ENCODE peak calls at places on chromosomes 4 and X, in ten cellular contexts. L, E, Z, J, Q, D, M, H, S and Y are unnamed samples.
A peak's percentile ranks its signal among the peaks of the same experiment; 100 is the strongest.

GRCh38 chr4:152598454-152598853 is 62.6 kb upstream of the FBXW7 start:
- DNase-seq in Q (no peak), M (no peak), Z (no peak), H (no peak), E (no peak), S (no peak), L (no peak), D (no peak), J (no peak), Y (no peak)

GRCh38 chr4:24137963-24138601 is 248.2 kb upstream of the PPARGC1A start:
- DNase-seq in J (peak; percentile 24), E (no peak), M (no peak), Q (no peak), S (no peak), H (peak; percentile 86), D (no peak), L (no peak), Z (peak; percentile 90), Y (peak; percentile 4)

GRCh38 chr4:82618321-82618720 is 56.5 kb upstream of the TMEM150C start:
- DNase-seq in J (no peak), D (peak; percentile 71), M (no peak), L (no peak), Z (no peak), S (no peak), Q (no peak), E (no peak), H (no peak), Y (no peak)

GRCh38 chrX:109448539-109448938 is 33.3 kb downstream of the GUCY2F start:
- DNase-seq in Z (no peak), D (peak; percentile 3), E (no peak), H (peak; percentile 68), Q (no peak), M (no peak), L (no peak), J (no peak), S (no peak), Y (no peak)

GRCh38 chrX:19810809-19811208 is 76.6 kb downstream of the SH3KBP1 start:
- DNase-seq in D (no peak), Z (no peak), M (no peak), Q (no peak), H (no peak), L (no peak), J (no peak), E (no peak), S (no peak), Y (no peak)

GRCh38 chrX:368811-369562 is 17.7 kb downstream of the PPP2R3B start:
- DNase-seq in D (peak; percentile 49), Q (no peak), S (no peak), H (no peak), Z (no peak), M (no peak), L (peak; percentile 51), J (no peak), E (no peak), Y (no peak)

GRCh38 chr4:44056721-44057151 is 391.9 kb downstream of the KCTD8 start:
- DNase-seq in Z (no peak), L (no peak), D (no peak), H (peak; percentile 10), M (no peak), J (no peak), E (no peak), Q (no peak), S (no peak), Y (no peak)

GRCh38 chr4:3688018-3688998 is 77.9 kb upstream of the ADRA2C start:
- DNase-seq in Q (no peak), D (peak; percentile 6), S (peak; percentile 57), Z (no peak), H (no peak), L (no peak), E (no peak), J (no peak), M (no peak), Y (no peak)

GRCh38 chrX:135324463-135324862 is 15.2 kb downstream of the ETDC start:
- DNase-seq in L (no peak), M (no peak), H (no peak), Z (no peak), J (no peak), E (no peak), S (no peak), D (no peak), Q (no peak), Y (no peak)

GRCh38 chr4:128517096-128517738 is 229.6 kb upstream of the PGRMC2 start:
- DNase-seq in Z (no peak), H (peak; percentile 22), L (no peak), Q (no peak), D (peak; percentile 49), J (no peak), E (no peak), M (no peak), S (no peak), Y (no peak)

GRCh38 chr4:28228575-28228974 is 1367.9 kb downstream of the STIM2 start:
- DNase-seq in D (no peak), L (no peak), S (no peak), E (no peak), M (no peak), J (no peak), H (peak; percentile 10), Z (no peak), Q (no peak), Y (no peak)

GRCh38 chr4:28225005-28225404 is 1364.4 kb downstream of the STIM2 start:
- DNase-seq in Q (no peak), S (no peak), M (no peak), D (peak; percentile 27), H (peak; percentile 64), Z (no peak), J (no peak), L (no peak), E (no peak), Y (peak; percentile 63)

GRCh38 chr4:28226962-28227361 is 1366.3 kb downstream of the STIM2 start:
- DNase-seq in J (no peak), M (no peak), D (no peak), E (no peak), H (no peak), S (no peak), Q (no peak), L (no peak), Z (no peak), Y (no peak)

GRCh38 chr4:28229092-28229491 is 1368.5 kb downstream of the STIM2 start:
- DNase-seq in J (no peak), Z (no peak), S (no peak), Q (no peak), E (no peak), L (no peak), D (peak; percentile 19), M (no peak), H (no peak), Y (no peak)

DNA sequence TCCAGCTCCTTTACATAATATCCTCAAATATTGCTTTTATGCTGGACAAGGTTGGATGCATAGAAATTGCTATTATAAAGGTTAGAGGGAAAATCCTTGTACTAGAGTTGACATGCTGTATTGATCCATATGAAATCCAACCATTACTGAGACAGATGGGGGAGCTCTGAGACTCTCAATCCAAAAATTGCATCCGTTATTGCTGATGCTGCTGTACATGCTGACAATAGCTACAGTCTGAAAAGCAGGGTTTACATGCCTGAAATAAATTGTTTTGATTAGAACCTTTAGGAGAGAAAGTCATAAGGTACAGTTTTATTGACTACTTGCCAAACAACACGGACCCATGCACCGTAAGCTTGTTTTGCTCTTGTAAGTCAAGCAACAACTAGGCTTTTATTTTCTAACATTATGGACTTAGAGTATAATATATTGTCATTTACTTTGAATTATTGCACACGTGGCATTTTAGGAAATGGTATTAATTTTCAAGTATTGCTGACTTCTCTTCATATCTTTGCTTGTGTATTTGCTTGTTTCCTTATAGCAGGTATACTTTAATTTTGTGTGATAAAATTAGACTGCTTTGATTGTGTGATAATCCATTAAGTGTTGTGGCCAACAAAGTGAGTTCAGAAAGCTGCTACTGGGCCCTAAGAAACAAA is 1365.2 kb downstream of the STIM2 start:
- DNase-seq in J (no peak), Z (no peak), H (peak; percentile 7), L (no peak), D (no peak), E (no peak), Q (no peak), S (no peak), M (no peak), Y (no peak)
- TF ChIP-seq CTCF in J (no peak), Z (no peak), H (peak; percentile 21), L (no peak), D (no peak), E (no peak), Q (no peak), S (no peak), M (no peak), Y (no peak)

GRCh38 chr4:1081689-1082040 is 31.7 kb downstream of the RNF212 start:
- DNase-seq in Q (no peak), J (no peak), M (no peak), S (no peak), D (peak; percentile 38), E (no peak), H (no peak), Z (no peak), L (no peak), Y (no peak)
- H3K4me1 ChIP-seq in Q (no peaks in the 10 kb centered on the region), J (peaks cover 6% of the 10 kb centered on the region), M (no peaks in the 10 kb centered on the region), S (peaks cover 9% of the 10 kb centered on the region), D (no peaks in the 10 kb centered on the region), E (peaks cover 10% of the 10 kb centered on the region), H (no peaks in the 10 kb centered on the region), Z (no peaks in the 10 kb centered on the region), L (no peaks in the 10 kb centered on the region), Y (no peaks in the 10 kb centered on the region)

GRCh38 chr4:130359537-130359936 is 1263.6 kb downstream of the C4orf33 start:
- DNase-seq in Z (no peak), Q (no peak), L (no peak), M (no peak), D (peak; percentile 9), H (no peak), E (no peak), S (no peak), J (no peak), Y (no peak)
- TF ChIP-seq CTCF in Z (no peak), Q (no peak), L (no peak), M (no peak), D (peak; percentile 43), H (peak; percentile 53), E (no peak), S (no peak), J (no peak), Y (peak; percentile 30)

GRCh38 chrX:72048515-72049455 is 82.9 kb downstream of the RTL5 start:
- DNase-seq in D (no peak), E (no peak), L (no peak), M (no peak), J (no peak), Z (no peak), S (no peak), Q (no peak), H (peak; percentile 28), Y (peak; percentile 24)

GRCh38 chrX:72053508-72053907 is 78.2 kb downstream of the RTL5 start:
- DNase-seq in M (no peak), J (no peak), E (no peak), Q (no peak), S (no peak), L (no peak), Z (no peak), D (no peak), H (no peak), Y (no peak)

GRCh38 chrX:72052415-72053090 is 79.2 kb downstream of the RTL5 start:
- DNase-seq in E (no peak), Z (no peak), J (no peak), Q (no peak), S (no peak), L (no peak), D (peak; percentile 48), H (no peak), M (no peak), Y (no peak)

GRCh38 chrX:72051589-72051988 is 80.1 kb downstream of the RTL5 start:
- DNase-seq in J (no peak), L (no peak), E (no peak), Z (no peak), D (no peak), Q (no peak), S (no peak), H (no peak), M (no peak), Y (no peak)

GRCh38 chrX:72050011-72050410 is 81.7 kb downstream of the RTL5 start:
- DNase-seq in M (no peak), L (no peak), Q (no peak), S (no peak), E (no peak), Z (no peak), J (no peak), D (no peak), H (no peak), Y (no peak)
- H3K4me1 ChIP-seq in M (no peaks in the 10 kb centered on the region), L (peaks cover 18% of the 10 kb centered on the region), Q (no peaks in the 10 kb centered on the region), S (peaks cover 12% of the 10 kb centered on the region), E (peaks cover 15% of the 10 kb centered on the region), Z (no peaks in the 10 kb centered on the region), J (peaks cover 11% of the 10 kb centered on the region), D (no peaks in the 10 kb centered on the region), H (no peaks in the 10 kb centered on the region), Y (no peaks in the 10 kb centered on the region)